ENCODE peak calls at places on chromosomes 7 and 10, in four cellular contexts. F is retinal pigment epithelial cell, W is dorsolateral prefrontal cortex, X is uterus. J is an unnamed sample.
A peak's percentile ranks its signal among the peaks of the same experiment; 100 is the strongest.

GRCh38 chr10:60963441-60964256 is 19.7 kb upstream of the RHOBTB1 start:
- DNase-seq in F (no peak), W (no peak), X (no peak), J (no peak)

GRCh38 chr7:47991741-47992311 is 12.4 kb upstream of the HUS1 start:
- DNase-seq in F (peak; percentile 30), W (peak; percentile 73), X (peak; percentile 80), J (no peak)

GRCh38 chr10:93992400-93993030 is 1.2 kb upstream of the PLCE1 start:
- DNase-seq in F (no peak), W (no peak), X (no peak), J (no peak)

GRCh38 chr10:13904053-13904452 is 317.3 kb downstream of the PRPF18 start:
- DNase-seq in F (no peak), W (peak; percentile 64), X (no peak), J (no peak)

GRCh38 chr7:5375925-5376324 is 47.7 kb downstream of the TNRC18 start:
- DNase-seq in F (no peak), W (no peak), X (no peak), J (no peak)

GRCh38 chr7:103962070-103962469 is 27.4 kb downstream of the RELN start:
- DNase-seq in F (no peak), W (no peak), X (no peak), J (no peak)

GRCh38 chr7:108311446-108312168 is 144.6 kb downstream of the NRCAM start:
- DNase-seq in F (no peak), W (no peak), X (no peak), J (peak; percentile 69)

GRCh38 chr10:15333909-15334649 is 37.0 kb downstream of the FAM171A1 start:
- DNase-seq in F (no peak), W (no peak), X (no peak), J (peak; percentile 82)

GRCh38 chr7:128908750-128909385 is 1.6 kb downstream of the KCP start:
- DNase-seq in F (no peak), W (no peak), X (no peak), J (no peak)

GRCh38 chr10:121437596-121437995 is 160.6 kb downstream of the FGFR2 start:
- DNase-seq in F (no peak), W (peak; percentile 64), X (peak; percentile 45), J (no peak)

GRCh38 chr10:34549953-34550352 is 265.1 kb downstream of the PARD3 start:
- DNase-seq in F (no peak), W (no peak), X (no peak), J (no peak)

GRCh38 chr7:50303894-50304157 is 690 bp upstream of the IKZF1 start:
- DNase-seq in F (no peak), W (no peak), X (no peak), J (no peak)

GRCh38 chr10:93190377-93190776 is 116.7 kb downstream of the CYP26A1 start:
- DNase-seq in F (no peak), W (no peak), X (no peak), J (no peak)

DNA sequence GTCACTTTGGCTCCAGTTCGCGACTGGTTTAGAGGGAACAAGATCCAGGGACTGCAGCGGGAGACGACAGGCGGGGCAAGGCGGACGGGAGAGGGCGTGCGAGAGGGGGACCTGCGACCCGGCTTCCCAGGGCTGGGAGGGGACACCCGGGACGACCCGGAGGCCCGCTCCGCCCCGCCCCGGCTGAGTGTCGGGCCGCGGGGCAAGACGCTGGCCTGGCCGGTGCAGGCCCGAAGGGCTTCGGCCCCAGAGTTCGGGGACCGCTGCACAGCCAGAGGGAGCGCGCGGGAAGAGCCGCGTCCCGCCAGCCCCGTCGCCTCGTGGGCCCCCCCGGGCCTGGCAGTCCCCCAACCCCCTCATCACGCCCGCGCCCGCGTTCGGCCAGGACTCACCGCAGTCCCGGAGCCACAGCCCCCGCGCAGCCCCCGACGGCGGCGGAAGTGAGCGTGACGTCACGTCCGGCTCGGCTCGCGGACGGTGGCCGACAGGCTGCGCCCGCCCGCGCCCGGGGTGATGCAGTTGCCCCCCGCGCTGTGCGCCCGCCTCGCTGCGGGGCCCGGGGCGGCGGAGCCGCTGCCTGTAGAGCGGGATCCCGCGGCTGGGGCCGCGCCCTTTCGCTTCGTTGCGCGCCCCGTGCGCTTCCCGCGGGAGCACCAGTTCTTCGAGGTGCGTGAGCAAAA is at the start of the genes TUBGCP2 and ZNF511:
- DNase-seq in F (no peak), W (peak; percentile 91), X (peak; percentile 88), J (no peak)
- TF ChIP-seq CTCF in F (peak; percentile 17), W (peak; percentile 15), X (peak; percentile 21), J (peak; percentile 6)

GRCh38 chr7:4103352-4104091 is 578.6 kb upstream of the FOXK1 start:
- DNase-seq in F (no peak), W (no peak), X (no peak), J (no peak)
- TF ChIP-seq CTCF in F (peak; percentile 33), W (peak; percentile 35), X (no peak), J (peak; percentile 6)

DNA sequence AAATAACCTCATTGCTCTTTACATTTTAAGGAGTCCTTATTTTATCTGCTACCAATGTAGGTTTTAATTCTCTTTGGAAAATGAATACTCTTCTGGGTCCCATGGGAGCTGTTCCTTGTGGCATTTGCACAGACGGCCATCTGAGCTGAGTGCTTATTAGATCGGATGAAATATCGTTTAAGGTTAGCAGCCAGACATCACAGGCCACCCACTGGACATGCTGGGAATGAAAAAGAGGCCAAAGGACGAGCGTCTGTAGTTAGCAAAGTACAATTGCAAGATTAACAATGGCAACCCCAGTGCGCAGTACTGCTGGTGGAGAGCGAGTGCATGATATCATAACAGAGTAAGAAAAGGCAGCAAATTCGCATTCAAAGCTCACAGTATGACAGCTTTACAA is 28.4 kb upstream of the CREB5 start:
- DNase-seq in F (no peak), W (no peak), X (no peak), J (no peak)
- TF ChIP-seq CTCF in F (no peak), W (no peak), X (no peak), J (no peak)

GRCh38 chr7:145016068-145016467 is 180.2 kb upstream of the TPK1 start:
- DNase-seq in F (no peak), W (no peak), X (no peak), J (no peak)
- TF ChIP-seq CTCF in F (no peak), W (no peak), X (no peak), J (no peak)

J was measured in kidney epithelial cell.